ENCODE peak calls at places on chromosomes 11 and 22, in ten cellular contexts. E is body of pancreas; L is Peyer's patch; A is GM23248; X is heart right ventricle; M is right atrium auricular region; F is cardiac muscle cell; G is ovary; K is CD4-positive, alpha-beta memory T cell; S is SK-N-SH. I is an unnamed sample. For H3K4me1, the result is how much of the 10 kb centered on the place peaks cover.

GRCh38 chr11:61327669-61328071 is 5.2 kb downstream of the DDB1 start:
- DNase-seq in A (peak), F (no peak), K (no peak), X (no peak), L (no peak), E (no peak), S (no peak), G (no peak), M (no peak), I (no peak)

GRCh38 chr22:35177811-35178210 is 79.5 kb upstream of the HMGXB4 start:
- DNase-seq in G (no peak), K (no peak), E (no peak), M (no peak), A (no peak), X (no peak), L (no peak), F (no peak), S (no peak), I (no peak)

GRCh38 chr11:10744206-10744605 is 6.8 kb upstream of the CTR9 start:
- DNase-seq in F (no peak), S (no peak), L (no peak), E (no peak), G (no peak), A (no peak), X (no peak), M (no peak), K (no peak), I (no peak)

GRCh38 chr11:40606800-40607199 is 852.7 kb downstream of the LRRC4C start:
- DNase-seq in K (no peak), M (no peak), X (no peak), A (no peak), F (no peak), L (no peak), S (no peak), G (no peak), E (no peak), I (no peak)

GRCh38 chr11:35178862-35179261 is 39.9 kb downstream of the CD44 start:
- DNase-seq in X (no peak), G (no peak), F (no peak), L (no peak), K (no peak), A (peak), E (no peak), M (no peak), S (no peak), I (no peak)

GRCh38 chr11:115927823-115928329 is 423.7 kb upstream of the CADM1 start:
- DNase-seq in L (no peak), S (no peak), E (no peak), A (no peak), X (no peak), F (no peak), M (no peak), G (no peak), K (no peak), I (no peak)

GRCh38 chr11:120168960-120169681 is 31.2 kb upstream of the TRIM29 start:
- DNase-seq in F (peak), K (peak), S (peak), L (no peak), G (peak), X (peak), M (peak), A (peak), E (peak), I (no peak)

GRCh38 chr11:24861440-24861839 is 364.6 kb downstream of the LUZP2 start:
- DNase-seq in F (no peak), X (no peak), A (no peak), M (no peak), K (no peak), G (no peak), S (no peak), E (no peak), L (no peak), I (no peak)

GRCh38 chr11:252666-253065 is 15.9 kb downstream of the PSMD13 start:
- DNase-seq in S (no peak), G (no peak), L (no peak), X (no peak), A (no peak), M (no peak), K (no peak), F (no peak), E (no peak), I (no peak)

GRCh38 chr22:49997221-49997599 is 15.4 kb downstream of the IL17REL start:
- DNase-seq in K (no peak), M (no peak), X (no peak), E (peak), A (no peak), F (no peak), G (peak), L (no peak), S (no peak), I (peak)

GRCh38 chr11:73931039-73931645 is 19.7 kb upstream of the DNAJB13 start:
- DNase-seq in E (peak), M (no peak), X (no peak), S (peak), G (no peak), F (peak), A (peak), L (no peak), K (peak), I (no peak)

GRCh38 chr11:26227311-26227710 is 104.6 kb upstream of the ANO3 start:
- DNase-seq in A (peak), S (peak), G (no peak), K (no peak), L (no peak), M (no peak), E (no peak), X (no peak), F (peak), I (no peak)

GRCh38 chr11:57668467-57668890 is 565 bp downstream of the ZDHHC5 start:
- DNase-seq in M (no peak), A (peak), L (peak), S (no peak), F (no peak), X (no peak), K (no peak), E (no peak), G (no peak), I (no peak)

GRCh38 chr11:6968816-6969215 is 42.6 kb downstream of the ZNF215 start:
- DNase-seq in K (no peak), M (no peak), G (no peak), E (no peak), S (no peak), L (no peak), X (no peak), F (peak), A (peak), I (no peak)

GRCh38 chr11:86699036-86699791 is 26.8 kb upstream of the ME3 start:
- DNase-seq in L (no peak), X (no peak), G (no peak), K (no peak), S (no peak), E (no peak), M (no peak), A (peak), F (peak), I (no peak)

GRCh38 chr11:27317751-27318150 is 45.3 kb downstream of the CCDC34 start:
- DNase-seq in M (no peak), S (no peak), G (no peak), L (no peak), E (no peak), K (no peak), X (no peak), F (peak), A (peak), I (no peak)

GRCh38 chr11:25910090-25910489 is 421.8 kb upstream of the ANO3 start:
- DNase-seq in L (no peak), A (peak), G (no peak), E (no peak), F (no peak), M (no peak), X (no peak), K (no peak), S (no peak), I (no peak)

GRCh38 chr11:2533642-2534115 is 88.9 kb downstream of the KCNQ1 start:
- DNase-seq in K (no peak), F (peak), S (no peak), G (peak), E (peak), L (peak), X (peak), A (peak), M (peak), I (peak)

GRCh38 chr11:112024178-112024777 is 930 bp upstream of the DLAT start:
- DNase-seq in K (peak), E (no peak), L (peak), S (no peak), G (no peak), M (no peak), X (no peak), A (no peak), F (no peak), I (no peak)

GRCh38 chr11:45179686-45180085 is 33.2 kb downstream of the PRDM11 start:
- DNase-seq in A (no peak), G (no peak), L (no peak), X (no peak), F (no peak), K (no peak), S (no peak), M (no peak), E (no peak), I (no peak)

GRCh38 chr11:16312242-16312641 is 44.1 kb downstream of the SOX6 start:
- DNase-seq in F (no peak), S (no peak), M (no peak), X (no peak), G (no peak), E (no peak), K (no peak), A (no peak), L (no peak), I (no peak)

GRCh38 chr22:23760056-23760455 is 2.7 kb upstream of the C22orf15 start:
- DNase-seq in L (no peak), M (no peak), K (no peak), X (no peak), G (no peak), F (no peak), S (no peak), E (no peak), A (no peak), I (no peak)

GRCh38 chr22:36887164-36887563 is 26.3 kb upstream of the CSF2RB start:
- DNase-seq in F (no peak), G (no peak), K (peak), L (no peak), X (no peak), E (no peak), A (no peak), M (no peak), S (no peak), I (no peak)
- H3K4me1 ChIP-seq in F (under half), G (under half), K (under half), L (under half), X (under half), E (under half), A (under half), M (under half), S (under half), I (under half)

GRCh38 chr11:133955945-133956421 is 785 bp downstream of the IGSF9B start:
- DNase-seq in E (no peak), X (no peak), A (no peak), G (no peak), S (peak), L (no peak), M (no peak), K (no peak), F (no peak), I (no peak)
- H3K4me3 ChIP-seq in E (peak), X (peak), A (no peak), G (peak), S (peak), L (peak), M (peak), K (peak), F (peak), I (peak)

GRCh38 chr11:94675239-94675638 is 92.9 kb upstream of the AMOTL1 start:
- DNase-seq in L (no peak), G (no peak), X (no peak), E (peak), S (no peak), A (no peak), F (no peak), M (no peak), K (no peak), I (no peak)
- H3K4me1 ChIP-seq in L (under half), G (under half), X (under half), E (under half), S (under half), A (under half), F (under half), M (under half), K (under half), I (under half)

DNA sequence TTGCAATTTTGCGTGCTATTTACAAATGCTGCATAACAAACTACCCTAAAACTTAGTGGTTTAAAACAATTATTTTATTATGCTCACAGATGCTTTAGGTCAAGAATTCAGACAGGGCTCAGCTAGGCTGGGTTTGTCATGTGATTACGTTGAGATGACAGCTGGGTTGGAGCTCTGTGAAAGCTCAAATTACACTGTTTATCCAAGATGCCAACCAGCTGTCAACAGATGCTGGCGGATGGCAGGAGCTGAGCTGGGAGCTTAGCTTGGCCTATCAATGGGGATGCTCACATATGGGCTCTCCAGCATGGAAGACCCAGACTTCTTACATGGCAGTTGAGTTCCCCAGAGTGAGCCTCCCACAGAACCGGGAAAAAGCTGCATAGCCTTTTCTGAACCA is 62.7 kb downstream of the STK33 start:
- DNase-seq in A (no peak), M (no peak), K (no peak), G (no peak), S (peak), E (no peak), F (peak), L (no peak), X (peak), I (no peak)
- H3K4me3 ChIP-seq in A (no peak), M (no peak), K (no peak), G (no peak), S (no peak), E (no peak), F (no peak), L (no peak), X (no peak), I (no peak)

GRCh38 chr22:39933741-39934140 is 26.5 kb upstream of the TMA7B start:
- DNase-seq in F (no peak), L (peak), M (no peak), E (no peak), K (no peak), X (no peak), S (no peak), A (no peak), G (no peak), I (no peak)
- H3K4me1 ChIP-seq in F (under half), L (under half), M (under half), E (under half), K (half or more), X (under half), S (under half), A (under half), G (under half), I (under half)

I was measured in tibial artery.